ENCODE peak calls at places on chromosomes 11 and 22, in five cellular contexts. J is thoracic aorta; I is ovary; L is heart left ventricle; X is naive thymus-derived CD4-positive, alpha-beta T cell. R is an unnamed sample. For H3K27me3 and H3K4me1, the result is how much of the 10 kb centered on the place peaks cover.

GRCh38 chr22:17087176-17088131 is 2.7 kb downstream of the IL17RA start:
- DNase-seq in X (no peak), L (no peak), J (no peak), I (no peak), R (no peak)

GRCh38 chr11:118142809-118143208 is 9.8 kb downstream of the SCN4B start:
- DNase-seq in I (no peak), X (no peak), L (peak), J (no peak), R (no peak)

GRCh38 chr11:70265341-70265740 is 5.1 kb upstream of the PPFIA1 start:
- DNase-seq in J (no peak), X (no peak), I (no peak), L (no peak), R (no peak)

GRCh38 chr11:96694338-96694737 is 304.5 kb downstream of the JRKL start:
- DNase-seq in X (no peak), I (no peak), L (no peak), J (no peak), R (no peak)

GRCh38 chr11:93573184-93573583 is 30.0 kb upstream of the SMCO4 start:
- DNase-seq in L (no peak), X (no peak), J (no peak), I (no peak), R (no peak)

GRCh38 chr11:115606223-115607220 is 102.3 kb upstream of the CADM1 start:
- DNase-seq in J (no peak), X (no peak), L (peak), I (peak), R (no peak)

GRCh38 chr22:37774728-37775127 is 33.0 kb upstream of the GCAT start:
- DNase-seq in J (no peak), X (no peak), I (peak), L (no peak), R (no peak)

GRCh38 chr22:47548953-47549740 is 786.7 kb downstream of the TBC1D22A start:
- DNase-seq in X (no peak), I (no peak), L (no peak), J (no peak), R (no peak)

GRCh38 chr11:94469416-94469815 is 24.2 kb downstream of the MRE11 start:
- DNase-seq in X (no peak), J (no peak), L (no peak), I (no peak), R (no peak)

GRCh38 chr11:88246680-88247079 is 71.4 kb upstream of the RAB38 start:
- DNase-seq in J (no peak), X (no peak), I (no peak), L (no peak), R (no peak)

GRCh38 chr22:22866381-22867111 is 21.1 kb upstream of the IGLL5 start:
- DNase-seq in X (no peak), L (no peak), I (no peak), J (no peak), R (no peak)

DNA sequence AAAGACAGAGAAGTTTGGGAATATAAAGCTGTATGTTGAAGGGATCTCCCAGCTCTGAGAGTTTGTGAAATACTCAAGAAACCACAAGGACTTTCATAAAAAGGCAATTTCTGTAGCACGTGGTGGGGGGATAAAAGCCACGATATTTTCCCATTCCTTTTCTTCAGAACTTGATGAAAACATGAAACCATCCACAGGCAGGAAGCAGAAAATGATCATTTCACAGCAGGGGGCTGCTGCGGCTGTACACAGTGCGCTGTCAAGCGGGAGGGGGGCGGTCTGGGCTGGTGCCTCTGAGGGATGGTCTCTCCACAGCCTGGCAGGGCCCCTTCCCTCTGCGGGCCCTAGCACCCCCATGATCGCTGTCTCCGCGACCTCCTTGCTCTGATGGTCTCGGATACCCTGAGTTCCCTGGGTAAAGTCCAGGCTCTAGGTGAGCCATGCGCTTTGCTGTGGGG is 423.2 kb downstream of the MN1 start:
- DNase-seq in J (no peak), I (no peak), L (no peak), X (no peak), R (no peak)
- H3K27me3 ChIP-seq in J (under half), I (under half), L (under half), X (under half), R (under half)

DNA sequence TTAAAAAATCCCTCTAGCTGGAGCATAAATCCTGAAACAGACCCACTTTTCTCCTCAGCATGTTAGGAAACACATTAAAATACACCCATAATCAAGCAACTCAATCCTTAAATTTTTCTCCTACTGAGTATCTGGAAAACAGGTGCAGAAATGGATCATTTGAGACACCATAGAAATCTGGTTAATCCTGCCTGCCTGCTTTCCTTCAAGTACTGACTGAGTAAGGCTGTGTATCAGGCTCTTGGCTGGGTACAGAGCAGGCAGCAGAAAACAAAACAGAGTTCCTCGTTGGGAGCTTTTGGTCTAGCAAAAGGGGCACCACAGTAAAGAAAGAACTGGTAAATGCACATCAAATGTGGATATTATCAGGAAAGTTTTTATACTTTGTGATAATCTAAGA is 1.9 kb downstream of the KCNQ1OT1 start:
- DNase-seq in J (no peak), L (no peak), X (no peak), I (no peak), R (no peak)
- H3K4me3 ChIP-seq in J (peak), L (peak), X (no peak), I (peak), R (no peak)

GRCh38 chr22:43113516-43114251 is 3.1 kb downstream of the BIK start:
- DNase-seq in J (no peak), I (no peak), L (no peak), X (no peak), R (no peak)

GRCh38 chr22:43114958-43115357 is 4.4 kb downstream of the BIK start:
- DNase-seq in I (no peak), X (no peak), L (no peak), J (no peak), R (no peak)

GRCh38 chr22:43116932-43117331 is 6.4 kb downstream of the BIK start:
- DNase-seq in J (no peak), I (no peak), X (no peak), L (no peak), R (no peak)

GRCh38 chr22:43118024-43118849 is 7.7 kb downstream of the BIK start:
- DNase-seq in I (no peak), L (no peak), X (no peak), J (no peak), R (no peak)

DNA sequence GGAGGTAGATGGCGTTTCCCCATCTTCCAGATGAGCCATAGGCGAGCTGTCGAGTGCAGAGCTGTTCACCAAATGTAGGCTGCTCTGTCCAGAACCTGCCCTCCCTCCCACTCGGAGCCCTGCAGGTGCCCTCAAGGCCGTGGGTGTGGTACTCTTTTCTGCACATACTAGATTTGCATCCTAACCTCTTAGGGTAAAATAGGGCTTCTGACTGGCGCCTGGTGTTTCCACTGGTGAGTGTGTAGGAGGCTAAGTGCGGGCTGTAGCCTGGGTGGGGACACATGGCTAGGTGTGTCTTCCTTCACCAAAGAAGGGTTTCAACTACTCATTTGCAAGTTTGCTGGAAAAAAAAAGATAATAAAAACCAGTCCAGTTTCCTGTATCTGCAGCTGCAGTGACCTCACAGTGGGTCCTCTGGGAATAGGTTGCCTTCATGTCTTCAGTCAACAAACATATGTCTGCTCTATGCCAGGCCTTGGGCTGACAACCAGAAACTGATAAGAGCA is 8.5 kb downstream of the BIK start:
- DNase-seq in J (no peak), I (no peak), L (no peak), X (no peak), R (no peak)
- H3K4me1 ChIP-seq in J (under half), I (under half), L (under half), X (under half), R (under half)

DNA sequence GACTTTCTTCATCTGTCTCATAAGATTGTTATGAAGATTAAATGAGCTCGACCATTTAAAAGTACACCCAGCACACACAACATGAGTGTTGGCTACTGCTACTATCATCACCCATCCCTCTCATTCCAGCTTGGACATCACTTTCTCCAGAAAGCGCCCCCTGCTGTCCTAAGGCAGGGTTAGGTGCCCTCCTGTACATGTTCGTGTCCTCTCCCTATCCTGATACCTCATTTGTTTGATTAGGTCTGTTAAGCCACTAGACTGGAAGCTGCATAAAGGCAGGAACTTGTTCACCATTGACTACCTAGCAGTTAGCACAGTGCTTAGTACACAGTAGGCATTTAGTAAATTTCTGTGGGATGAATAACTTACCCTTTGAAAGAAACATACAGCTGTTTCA is 85.5 kb downstream of the ENTHD1 start:
- DNase-seq in X (no peak), J (no peak), I (no peak), L (no peak), R (no peak)
- H3K27me3 ChIP-seq in X (under half), J (under half), I (under half), L (under half), R (under half)

DNA sequence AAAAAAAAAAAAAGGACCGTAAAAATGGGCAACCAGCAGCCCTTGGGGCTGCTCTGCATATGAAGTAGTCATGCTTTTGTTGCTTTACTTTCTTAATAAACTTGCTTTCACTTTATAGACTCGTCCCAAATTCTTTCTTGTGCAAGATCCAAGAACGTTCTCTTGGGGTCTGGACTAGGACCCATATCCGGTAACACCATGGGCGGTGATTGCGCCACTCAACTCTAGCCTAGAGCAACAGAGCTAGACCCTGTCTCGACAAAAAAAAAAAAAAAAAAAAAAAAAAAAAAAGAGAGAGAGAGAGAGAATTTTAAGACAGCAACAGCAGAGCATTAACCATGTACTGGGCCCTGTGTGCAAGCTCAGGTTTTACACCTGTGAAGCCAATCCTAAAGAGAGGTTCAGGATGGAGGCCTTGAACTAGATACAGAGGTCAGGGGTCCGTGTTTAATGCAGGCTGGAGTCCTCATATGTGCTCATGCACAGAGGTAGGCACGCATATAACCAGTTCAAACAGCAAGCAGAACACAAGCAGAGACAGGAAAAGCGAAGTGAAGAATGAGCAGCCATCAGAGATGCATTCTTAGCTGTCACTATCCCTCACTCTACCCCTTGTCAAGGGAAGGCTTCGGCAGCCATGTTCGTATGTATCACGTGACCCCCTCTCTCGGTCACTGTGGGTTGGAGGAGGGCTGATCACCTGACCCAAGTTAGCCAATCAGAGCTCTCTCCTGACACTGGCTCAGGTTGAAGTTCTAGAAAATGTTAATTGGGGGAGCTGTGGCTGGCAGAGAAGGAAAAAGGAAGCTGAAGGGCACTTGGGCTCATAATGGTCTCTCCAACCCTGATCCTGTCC is 16.7 kb upstream of the SYT12 start:
- DNase-seq in I (no peak), X (no peak), J (no peak), L (peak), R (peak)
- H3K4me3 ChIP-seq in I (no peak), X (no peak), J (no peak), L (no peak), R (no peak)

R was measured in HAP-1.